ENCODE peak calls at places on chromosomes 16 and 17, in four cellular contexts. J, C, U and Z are unnamed samples.

GRCh38 chr16:47079883-47080282 is 63.9 kb downstream of the NETO2 start:
- DNase-seq in C (no peak), U (peak; percentile 70), J (no peak), Z (peak; percentile 51)

GRCh38 chr16:85462405-85463227 is 150.5 kb upstream of the GSE1 start:
- DNase-seq in U (peak; percentile 53), J (no peak), C (peak; percentile 51), Z (peak; percentile 87)

GRCh38 chr17:66511125-66511524 is 208.7 kb downstream of the PRKCA start:
- DNase-seq in C (no peak), J (no peak), U (no peak), Z (no peak)

GRCh38 chr16:29170393-29171239 is 185.8 kb downstream of the LAT start:
- DNase-seq in J (no peak), U (no peak), C (no peak), Z (no peak)

GRCh38 chr17:74270333-74270732 is 3.7 kb upstream of the DNAI2 start:
- DNase-seq in C (no peak), J (no peak), U (no peak), Z (no peak)

GRCh38 chr16:30028438-30029093 is 2.5 kb downstream of the TLCD3B start:
- DNase-seq in J (no peak), U (peak; percentile 80), C (no peak), Z (peak; percentile 87)

GRCh38 chr17:82217530-82218204 is 5.0 kb upstream of the CCDC57 start:
- DNase-seq in J (peak; percentile 46), C (no peak), U (no peak), Z (peak; percentile 51)

GRCh38 chr17:39700148-39700987 is 504 bp downstream of the ERBB2 start:
- DNase-seq in C (no peak), J (peak; percentile 57), U (peak; percentile 54), Z (peak; percentile 81)

GRCh38 chr17:76147211-76148014 is 6.4 kb upstream of the FOXJ1 start:
- DNase-seq in C (no peak), J (no peak), U (peak; percentile 48), Z (peak; percentile 71)

GRCh38 chr17:9645858-9646555 is 690 bp downstream of the USP43 start:
- DNase-seq in C (no peak), U (peak; percentile 79), J (peak; percentile 83), Z (peak; percentile 79)

GRCh38 chr17:62724398-62725146 is 83.5 kb downstream of the MARCHF10 start:
- DNase-seq in J (no peak), U (no peak), C (no peak), Z (no peak)

GRCh38 chr16:54817940-54818574 is 112.6 kb upstream of the IRX5 start:
- DNase-seq in C (no peak), J (no peak), U (peak; percentile 56), Z (peak; percentile 18)

GRCh38 chr16:27374231-27374793 is 27.7 kb upstream of the IL21R start:
- DNase-seq in C (no peak), U (no peak), J (no peak), Z (no peak)

GRCh38 chr16:72928089-72928981 is 119.6 kb downstream of the ZFHX3 start:
- DNase-seq in C (no peak), U (no peak), J (no peak), Z (no peak)

GRCh38 chr16:58670177-58670576 is 14.4 kb downstream of the SLC38A7 start:
- DNase-seq in C (no peak), J (no peak), U (no peak), Z (peak; percentile 12)

GRCh38 chr16:70592106-70592571 is 54.2 kb upstream of the IL34 start:
- DNase-seq in C (peak; percentile 69), J (no peak), U (no peak), Z (no peak)

GRCh38 chr16:55499951-55500350 is 8.9 kb upstream of the LPCAT2 start:
- DNase-seq in C (no peak), J (no peak), U (no peak), Z (no peak)

GRCh38 chr16:47460755-47461597 is at the start of the genes ITFG1 and PHKB:
- DNase-seq in J (peak; percentile 89), U (peak; percentile 95), C (peak; percentile 94), Z (peak; percentile 92)

GRCh38 chr16:49622421-49623402 is 233.2 kb downstream of the ZNF423 start:
- DNase-seq in C (no peak), U (no peak), J (no peak), Z (no peak)

GRCh38 chr17:79993390-79994221 is 42.1 kb downstream of the TBC1D16 start:
- DNase-seq in U (peak; percentile 69), J (peak; percentile 76), C (peak; percentile 70), Z (peak; percentile 85)

GRCh38 chr16:85275533-85276249 is 163.4 kb upstream of the CIBAR2 start:
- DNase-seq in J (peak; percentile 80), C (peak; percentile 64), U (peak; percentile 87), Z (peak; percentile 98)

GRCh38 chr17:70028397-70028796 is 46.6 kb upstream of the KCNJ16 start:
- DNase-seq in J (no peak), U (no peak), C (no peak), Z (no peak)

GRCh38 chr16:29029168-29029994 is 44.5 kb downstream of the LAT start:
- DNase-seq in U (peak; percentile 57), J (no peak), C (no peak), Z (peak; percentile 68)

GRCh38 chr17:3582921-3583320 is 25.3 kb upstream of the TRPV3 start:
- DNase-seq in U (no peak), J (no peak), C (no peak), Z (peak; percentile 23)

GRCh38 chr17:40442392-40443195 is 656 bp upstream of the IGFBP4 start:
- DNase-seq in C (peak; percentile 50), J (no peak), U (peak; percentile 66), Z (peak; percentile 75)

GRCh38 chr17:43591750-43592562 is 45.8 kb upstream of the ETV4 start:
- DNase-seq in U (no peak), J (no peak), C (peak; percentile 89), Z (no peak)

GRCh38 chr16:56480776-56481467 is 29.6 kb downstream of the OGFOD1 start:
- DNase-seq in C (no peak), J (no peak), U (no peak), Z (no peak)

GRCh38 chr16:3760518-3760917 is 43.2 kb upstream of the TRAP1 start:
- DNase-seq in C (no peak), J (no peak), U (no peak), Z (no peak)

GRCh38 chr17:63826468-63827001 is 696 bp upstream of the PSMC5 start:
- DNase-seq in U (peak; percentile 56), C (peak; percentile 12), J (no peak), Z (peak; percentile 44)

GRCh38 chr17:6524520-6524919 is 31.8 kb downstream of the PITPNM3 start:
- DNase-seq in J (no peak), U (no peak), C (no peak), Z (no peak)

GRCh38 chr17:73197141-73197540 is 4.3 kb downstream of the COG1 start:
- DNase-seq in J (no peak), C (no peak), U (no peak), Z (no peak)

GRCh38 chr17:73200476-73200875 is 7.6 kb downstream of the COG1 start:
- DNase-seq in J (no peak), C (no peak), U (no peak), Z (no peak)

GRCh38 chr17:73199751-73200317 is 7.0 kb downstream of the COG1 start:
- DNase-seq in C (no peak), U (no peak), J (no peak), Z (no peak)

GRCh38 chr17:73198201-73198929 is 5.5 kb downstream of the COG1 start:
- DNase-seq in C (no peak), J (no peak), U (no peak), Z (no peak)

DNA sequence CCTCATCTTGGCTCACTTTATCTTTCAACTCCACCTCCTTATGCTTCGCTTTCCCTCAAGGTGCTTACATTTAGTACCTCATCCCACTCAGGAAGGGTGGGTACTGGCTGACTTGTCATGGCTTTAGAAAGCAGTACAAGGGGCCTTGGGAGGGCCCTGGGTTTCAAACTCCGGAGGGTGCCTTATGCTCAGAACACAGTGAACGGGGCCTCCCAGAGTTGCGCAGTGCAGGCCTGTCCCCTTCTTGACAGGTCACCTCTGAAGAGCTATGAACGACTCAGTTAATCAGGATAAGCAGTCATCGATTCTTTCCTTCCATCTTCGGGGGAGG is 6.0 kb downstream of the COG1 start:
- DNase-seq in U (no peak), C (no peak), J (no peak), Z (no peak)
- H3K36me3 ChIP-seq in U (peaks cover 53% of the 10 kb centered on the region), C (peaks cover 79% of the 10 kb centered on the region), J (peaks cover 14% of the 10 kb centered on the region), Z (peaks cover 52% of the 10 kb centered on the region)

GRCh38 chr17:4635823-4636375 is 5.6 kb downstream of the ALOX15 start:
- DNase-seq in J (no peak), C (no peak), U (peak; percentile 41), Z (no peak)
- H3K27me3 ChIP-seq in J (no peaks in the 10 kb centered on the region), C (peaks cover 14% of the 10 kb centered on the region), U (peaks cover 43% of the 10 kb centered on the region), Z (peaks cover 31% of the 10 kb centered on the region)

DNA sequence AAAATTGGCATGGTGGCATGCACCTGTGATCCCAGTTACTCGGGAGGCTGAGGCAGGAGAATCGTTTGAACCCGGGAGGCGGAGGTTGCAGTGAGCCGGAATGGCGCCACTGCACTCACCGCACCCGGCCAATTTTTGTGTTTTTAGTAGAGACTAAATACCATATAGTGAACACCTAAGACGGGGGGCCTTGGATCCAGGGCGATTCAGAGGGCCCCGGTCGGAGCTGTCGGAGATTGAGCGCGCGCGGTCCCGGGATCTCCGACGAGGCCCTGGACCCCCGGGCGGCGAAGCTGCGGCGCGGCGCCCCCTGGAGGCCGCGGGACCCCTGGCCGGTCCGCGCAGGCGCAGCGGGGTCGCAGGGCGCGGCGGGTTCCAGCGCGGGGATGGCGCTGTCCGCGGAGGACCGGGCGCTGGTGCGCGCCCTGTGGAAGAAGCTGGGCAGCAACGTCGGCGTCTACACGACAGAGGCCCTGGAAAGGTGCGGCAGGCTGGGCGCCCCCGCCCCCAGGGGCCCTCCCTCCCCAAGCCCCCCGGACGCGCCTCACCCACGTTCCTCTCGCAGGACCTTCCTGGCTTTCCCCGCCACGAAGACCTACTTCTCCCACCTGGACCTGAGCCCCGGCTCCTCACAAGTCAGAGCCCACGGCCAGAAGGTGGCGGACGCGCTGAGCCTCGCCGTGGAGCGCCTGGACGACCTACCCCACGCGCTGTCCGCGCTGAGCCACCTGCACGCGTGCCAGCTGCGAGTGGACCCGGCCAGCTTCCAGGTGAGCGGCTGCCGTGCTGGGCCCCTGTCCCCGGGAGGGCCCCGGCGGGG is at the start of gene HBQ1:
- DNase-seq in J (peak; percentile 40), U (peak; percentile 71), C (no peak), Z (peak; percentile 95)
- H3K4me3 ChIP-seq in J (no peak within 1 kb of the TSS), U (peak within 1 kb of the TSS; percentile 53), C (peak within 1 kb of the TSS; percentile 43), Z (peak within 1 kb of the TSS; percentile 39)

DNA sequence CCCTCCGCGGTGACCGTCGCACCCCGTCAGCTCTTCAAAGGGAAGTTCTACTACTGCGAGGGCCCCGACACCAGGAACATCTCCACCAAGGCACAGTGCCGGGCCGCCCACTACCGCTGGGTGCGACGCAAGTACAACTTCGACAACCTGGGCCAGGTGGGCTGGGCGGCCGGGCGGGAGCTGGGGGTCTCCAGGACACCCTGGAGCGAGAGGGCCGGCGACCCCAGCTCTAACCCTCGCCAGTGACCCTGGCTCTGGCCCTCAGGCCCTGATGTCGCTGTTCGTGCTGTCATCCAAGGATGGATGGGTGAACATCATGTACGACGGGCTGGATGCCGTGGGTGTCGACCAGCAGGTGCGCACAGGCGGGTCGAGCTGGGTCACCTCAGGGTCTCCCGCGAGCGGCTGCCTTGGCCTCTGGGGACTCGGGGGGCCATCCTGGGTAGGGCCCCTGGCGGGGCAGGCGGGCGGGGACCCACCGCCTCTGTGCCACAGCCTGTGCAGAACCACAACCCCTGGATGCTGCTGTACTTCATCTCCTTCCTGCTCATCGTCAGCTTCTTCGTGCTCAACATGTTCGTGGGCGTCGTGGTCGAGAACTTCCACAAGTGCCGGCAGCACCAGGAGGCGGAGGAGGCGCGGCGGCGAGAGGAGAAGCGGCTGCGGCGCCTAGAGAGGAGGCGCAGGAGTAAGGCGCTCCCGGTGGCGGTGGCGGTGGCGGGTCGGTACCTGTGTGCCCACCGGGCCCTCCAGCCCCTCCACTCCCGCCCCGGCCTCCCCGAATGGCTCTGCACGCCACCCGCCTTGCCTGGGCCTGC is 13.4 kb downstream of the TPSG1 start:
- DNase-seq in U (no peak), C (no peak), J (no peak), Z (peak; percentile 65)
- H3K36me3 ChIP-seq in U (no peaks in the 10 kb centered on the region), C (no peaks in the 10 kb centered on the region), J (no peaks in the 10 kb centered on the region), Z (no peaks in the 10 kb centered on the region)